ENCODE peak calls at places on chromosomes 3 and 15, in six cellular contexts. E is Panc1, Y is lower lobe of right lung, L is OCI-LY7, I is left lung, Q is psoas muscle. F is an unnamed sample.
A peak's percentile ranks its signal among the peaks of the same experiment; 100 is the strongest.

GRCh38 chr3:71282976-71283375 is 300.6 kb downstream of the FOXP1 start:
- DNase-seq in L (no peak), Q (no peak), Y (no peak), E (no peak), I (no peak), F (no peak)

GRCh38 chr3:112247900-112248299 is 46.1 kb downstream of the SLC9C1 start:
- DNase-seq in I (no peak), Q (no peak), L (no peak), Y (no peak), E (no peak), F (no peak)

GRCh38 chr3:112120485-112120836 is 12.6 kb downstream of the GCSAM start:
- DNase-seq in L (peak; percentile 86), Q (no peak), E (no peak), Y (no peak), I (no peak), F (no peak)

GRCh38 chr15:88255496-88256171 is 905 bp downstream of the NTRK3 start:
- DNase-seq in Q (no peak), I (no peak), Y (no peak), L (no peak), E (no peak), F (peak; percentile 71)

GRCh38 chr15:31275331-31276262 is 51.0 kb upstream of the KLF13 start:
- DNase-seq in I (no peak), L (no peak), E (no peak), Q (peak; percentile 46), Y (peak; percentile 41), F (no peak)

GRCh38 chr15:32952901-32953889 is 235.4 kb downstream of the GREM1 start:
- DNase-seq in Y (no peak), Q (no peak), E (no peak), I (no peak), L (no peak), F (no peak)

GRCh38 chr3:29170894-29171582 is 109.8 kb upstream of the RBMS3 start:
- DNase-seq in L (no peak), I (no peak), Y (no peak), E (no peak), Q (no peak), F (no peak)

GRCh38 chr3:57974796-57975388 is 33.3 kb upstream of the FLNB start:
- DNase-seq in Y (no peak), Q (no peak), L (no peak), E (peak; percentile 82), I (no peak), F (peak; percentile 20)

GRCh38 chr3:173398111-173398479 is 551 bp downstream of the NLGN1 start:
- DNase-seq in I (no peak), E (no peak), Y (no peak), Q (no peak), L (no peak), F (no peak)

GRCh38 chr3:50562866-50563265 is 4.7 kb downstream of the C3orf18 start:
- DNase-seq in L (no peak), Y (no peak), Q (no peak), E (no peak), I (no peak), F (no peak)

GRCh38 chr3:139202226-139202958 is 141.4 kb upstream of the MRPS22 start:
- DNase-seq in I (no peak), L (peak; percentile 1), Y (no peak), E (peak; percentile 10), Q (no peak), F (peak; percentile 39)

GRCh38 chr3:170240671-170241070 is 18.4 kb downstream of the PRKCI start:
- DNase-seq in I (no peak), L (no peak), Q (no peak), E (no peak), Y (no peak), F (no peak)

GRCh38 chr3:112647122-112647521 is 6.2 kb upstream of the CCDC80 start:
- DNase-seq in Y (no peak), I (no peak), E (no peak), L (no peak), Q (no peak), F (no peak)

GRCh38 chr3:52682016-52682415 is 3.7 kb downstream of the PBRM1 start:
- DNase-seq in L (no peak), Q (no peak), Y (no peak), I (peak; percentile 37), E (no peak), F (no peak)

GRCh38 chr3:94990952-94991705 is 928.3 kb downstream of the NSUN3 start:
- DNase-seq in I (no peak), L (no peak), Y (no peak), E (no peak), Q (no peak), F (no peak)

GRCh38 chr3:22536582-22536981 is 666.5 kb upstream of the UBE2E2 start:
- DNase-seq in Q (no peak), Y (no peak), L (no peak), E (no peak), I (no peak), F (no peak)

GRCh38 chr3:99808163-99808794 is 9.4 kb upstream of the CMSS1 start:
- DNase-seq in L (peak; percentile 52), E (peak; percentile 61), I (no peak), Y (no peak), Q (no peak), F (peak; percentile 55)

GRCh38 chr3:186170516-186170915 is 61.6 kb upstream of the ETV5 start:
- DNase-seq in E (no peak), Q (no peak), L (no peak), I (no peak), Y (no peak), F (no peak)

GRCh38 chr3:71341721-71342120 is 241.8 kb downstream of the FOXP1 start:
- DNase-seq in L (no peak), Q (no peak), Y (no peak), E (no peak), I (no peak), F (no peak)

GRCh38 chr3:187975571-187976360 is 178.2 kb upstream of the LPP start:
- DNase-seq in Y (no peak), I (no peak), Q (peak; percentile 92), L (peak; percentile 73), E (no peak), F (no peak)

GRCh38 chr15:88454231-88454630 is 13.0 kb downstream of the MRPL46 start:
- DNase-seq in Q (no peak), Y (no peak), I (no peak), E (no peak), L (no peak), F (no peak)

GRCh38 chr15:52295421-52295991 is at the start of gene MYO5C:
- DNase-seq in I (peak; percentile 88), Q (peak; percentile 86), L (no peak), E (no peak), Y (peak; percentile 93), F (peak; percentile 70)

GRCh38 chr3:25556504-25556903 is 108.2 kb downstream of the TOP2B start:
- DNase-seq in Y (no peak), L (peak; percentile 8), I (no peak), E (no peak), Q (no peak), F (no peak)

GRCh38 chr15:72502220-72502809 is 28.2 kb downstream of the ARIH1 start:
- DNase-seq in Q (no peak), L (no peak), E (no peak), Y (no peak), I (no peak), F (no peak)

DNA sequence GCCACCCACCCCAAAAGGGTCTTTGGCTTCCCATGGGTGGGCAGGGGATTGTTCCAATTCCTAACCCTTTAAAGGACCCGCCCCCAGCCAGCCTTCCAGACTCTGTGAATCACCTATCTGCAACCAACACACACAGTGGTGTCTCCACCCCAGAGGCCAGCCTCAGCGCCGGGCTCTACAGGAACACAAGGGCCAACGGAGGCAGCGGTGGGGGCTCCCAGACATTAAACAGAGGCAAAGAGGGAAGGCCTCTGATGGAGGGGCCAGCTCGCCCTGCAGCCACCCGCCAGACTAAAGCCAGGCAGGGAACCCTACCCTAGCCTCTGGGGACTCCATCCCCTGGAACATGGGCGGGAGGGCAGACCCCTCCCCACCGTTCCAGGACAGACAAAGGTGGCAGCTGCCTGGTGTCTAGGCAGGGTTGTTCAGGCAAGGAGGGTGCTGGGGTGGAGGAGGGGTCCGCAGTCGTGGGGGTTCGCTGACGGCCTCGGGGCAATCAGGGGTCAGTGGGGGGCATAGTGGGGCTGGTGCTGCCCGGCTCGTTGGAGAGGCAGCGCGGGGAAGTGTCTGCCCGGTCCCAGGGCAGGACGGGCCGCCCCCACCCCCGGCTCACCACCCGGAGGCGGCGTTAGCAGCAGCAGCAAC is 446 bp downstream of the SHISA5 start:
- DNase-seq in E (no peak), L (no peak), Q (peak; percentile 72), I (peak; percentile 49), Y (peak; percentile 53), F (peak; percentile 26)
- TF ChIP-seq CTCF in E (no peak), L (no peak), Q (no peak), I (no peak), Y (no peak), F (no peak)

DNA sequence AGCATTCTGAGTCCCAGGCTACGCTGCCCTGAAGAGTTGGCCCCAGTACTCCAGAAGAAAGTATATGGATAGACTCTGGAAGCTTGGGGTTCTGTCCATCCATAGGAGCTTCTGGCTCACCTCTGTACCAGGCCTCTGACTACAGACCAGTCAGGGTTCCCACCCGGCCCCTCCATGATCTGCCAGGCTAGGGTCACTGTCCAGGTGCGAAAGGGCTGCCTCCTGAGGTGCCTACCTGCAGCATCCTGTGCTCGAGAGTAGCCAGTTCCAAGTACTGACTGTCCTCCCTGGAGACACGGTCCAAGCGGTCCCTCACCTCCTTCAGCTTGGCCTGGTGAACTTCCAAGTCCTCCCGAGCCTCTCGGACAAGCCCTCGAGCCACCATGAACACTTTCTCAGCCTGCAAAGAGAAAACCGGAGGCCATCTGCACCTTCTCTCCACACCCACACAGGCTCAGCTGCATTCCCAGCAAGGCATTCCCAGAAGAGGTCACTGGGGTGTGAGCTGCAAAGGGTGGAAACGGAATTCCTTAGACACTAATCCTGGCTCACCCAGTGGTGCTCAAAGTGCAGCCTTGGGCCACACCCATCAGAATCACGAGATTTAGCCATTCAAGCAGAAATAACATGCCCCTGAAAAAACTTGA is 3.7 kb upstream of the PLXNB1 start:
- DNase-seq in L (no peak), Y (no peak), Q (no peak), E (no peak), I (peak; percentile 68), F (no peak)
- H3K4me3 ChIP-seq in L (no peak overlapping the region), Y (no peak overlapping the region), Q (no peak overlapping the region), E (no peak overlapping the region), I (peak overlapping the region; percentile 4), F (no peak overlapping the region)

DNA sequence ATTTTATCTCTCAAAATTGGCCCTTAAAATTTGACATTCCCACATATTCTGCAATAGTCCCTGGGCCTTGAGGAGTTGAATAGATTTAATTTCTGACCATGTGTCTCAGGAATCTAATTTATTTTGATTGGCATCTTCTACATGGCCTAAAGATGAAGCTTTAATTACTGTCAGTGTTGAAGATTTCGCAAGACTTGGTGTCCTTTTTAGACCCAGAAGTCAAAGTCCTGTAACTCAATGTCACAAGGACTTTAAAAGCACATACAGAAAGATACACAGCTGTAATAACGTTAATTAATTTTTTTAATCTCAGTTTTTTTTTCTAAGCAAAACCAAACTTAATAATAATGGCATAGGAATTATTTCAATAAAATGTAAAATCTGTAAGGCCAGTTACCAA is 163.9 kb downstream of the SUCNR1 start:
- DNase-seq in Y (no peak), L (no peak), I (no peak), E (no peak), Q (no peak), F (no peak)
- H3K9me3 ChIP-seq in Y (peaks cover 11% of the 10 kb centered on the region), L (peaks cover 24% of the 10 kb centered on the region), I (peaks cover 26% of the 10 kb centered on the region), E (peaks cover 21% of the 10 kb centered on the region), Q (peaks cover 5% of the 10 kb centered on the region), F (no peaks in the 10 kb centered on the region)

DNA sequence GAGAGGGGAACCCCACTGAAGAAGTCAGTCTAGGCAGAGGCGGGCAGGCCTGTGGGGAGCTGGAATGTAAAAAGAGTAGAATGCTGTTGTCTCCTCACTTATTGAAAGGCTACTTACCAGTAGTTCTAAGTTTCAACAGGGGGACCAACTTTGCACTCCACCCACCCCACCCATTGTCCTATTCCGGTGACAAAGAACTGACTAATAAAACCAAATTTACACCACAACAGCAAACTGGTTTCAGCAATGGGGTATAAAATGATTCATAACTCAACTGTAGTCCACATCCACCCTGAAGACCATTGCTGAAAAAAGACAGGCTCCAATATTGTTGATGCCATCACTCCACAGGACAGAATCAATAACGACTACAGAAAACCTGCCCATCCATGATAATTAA is 80.2 kb downstream of the ABI3BP start:
- DNase-seq in I (no peak), Y (no peak), E (no peak), Q (no peak), L (no peak), F (no peak)
- TF ChIP-seq CTCF in I (no peak), Y (no peak), E (no peak), Q (no peak), L (no peak), F (no peak)

F was measured in BE2C.